ENCODE peak calls at places on chromosome 15, in seven cellular contexts. A, U, L, D, N, Z and P are unnamed samples.

GRCh38 chr15:86515625-86516024 is 436.0 kb downstream of the AGBL1 start:
- DNase-seq in A (no peak), U (no peak), L (no peak), D (no peak), N (no peak), Z (no peak), P (no peak)

GRCh38 chr15:68256675-68257450 is 20.7 kb upstream of the FEM1B start:
- DNase-seq in A (peak; percentile 96), U (peak; percentile 88), L (peak; percentile 77), D (peak; percentile 93), N (no peak), Z (peak; percentile 78), P (no peak)

GRCh38 chr15:100250166-100250800 is 91.5 kb downstream of the ADAMTS17 start:
- DNase-seq in A (no peak), U (no peak), L (no peak), D (no peak), N (no peak), Z (no peak), P (no peak)

GRCh38 chr15:100183921-100184480 is 157.8 kb downstream of the ADAMTS17 start:
- DNase-seq in A (no peak), U (no peak), L (no peak), D (no peak), N (no peak), Z (no peak), P (no peak)

GRCh38 chr15:73273181-73274002 is 95.4 kb downstream of the HCN4 start:
- DNase-seq in A (peak; percentile 64), U (peak; percentile 61), L (peak; percentile 53), D (no peak), N (peak; percentile 46), Z (no peak), P (no peak)

GRCh38 chr15:41620536-41621199 is 39.5 kb upstream of the MGA start:
- DNase-seq in A (peak; percentile 65), U (peak; percentile 5), L (peak; percentile 17), D (no peak), N (no peak), Z (no peak), P (no peak)

GRCh38 chr15:60004846-60005351 is 788 bp downstream of the FOXB1 start:
- DNase-seq in A (no peak), U (peak; percentile 12), L (peak; percentile 51), D (no peak), N (no peak), Z (no peak), P (no peak)

GRCh38 chr15:31357148-31357547 is 30.5 kb downstream of the KLF13 start:
- DNase-seq in A (no peak), U (no peak), L (no peak), D (no peak), N (no peak), Z (no peak), P (no peak)

GRCh38 chr15:40906947-40907802 is 12.9 kb downstream of the VPS18 start:
- DNase-seq in A (no peak), U (peak; percentile 41), L (no peak), D (peak; percentile 84), N (no peak), Z (no peak), P (no peak)

GRCh38 chr15:55218068-55218467 is 21.3 kb upstream of the RSL24D1 start:
- DNase-seq in A (no peak), U (no peak), L (no peak), D (no peak), N (no peak), Z (no peak), P (no peak)

GRCh38 chr15:78364233-78364632 is 24.1 kb downstream of the CRABP1 start:
- DNase-seq in A (no peak), U (peak; percentile 35), L (no peak), D (peak; percentile 39), N (no peak), Z (no peak), P (no peak)

GRCh38 chr15:67135494-67135893 is 70.1 kb downstream of the SMAD3 start:
- DNase-seq in A (no peak), U (peak; percentile 82), L (no peak), D (no peak), N (peak; percentile 78), Z (no peak), P (no peak)

GRCh38 chr15:100256985-100257650 is 84.7 kb downstream of the ADAMTS17 start:
- DNase-seq in A (no peak), U (no peak), L (no peak), D (no peak), N (no peak), Z (no peak), P (no peak)

GRCh38 chr15:94731286-94731685 is 499.9 kb downstream of the MCTP2 start:
- DNase-seq in A (no peak), U (no peak), L (no peak), D (no peak), N (no peak), Z (no peak), P (no peak)

GRCh38 chr15:56207711-56208110 is 36.0 kb downstream of the RFX7 start:
- DNase-seq in A (no peak), U (no peak), L (no peak), D (no peak), N (no peak), Z (no peak), P (peak; percentile 31)

GRCh38 chr15:36331531-36332275 is 247.7 kb upstream of the CDIN1 start:
- DNase-seq in A (no peak), U (peak; percentile 66), L (no peak), D (no peak), N (peak; percentile 10), Z (no peak), P (no peak)

GRCh38 chr15:82624008-82624407 is 23.2 kb downstream of the CPEB1 start:
- DNase-seq in A (no peak), U (peak; percentile 19), L (no peak), D (no peak), N (no peak), Z (no peak), P (no peak)

GRCh38 chr15:90099868-90100854 is 2.1 kb downstream of the IDH2 start:
- DNase-seq in A (peak; percentile 68), U (peak; percentile 87), L (no peak), D (peak; percentile 70), N (peak; percentile 38), Z (no peak), P (no peak)

GRCh38 chr15:60372756-60373155 is 25.0 kb downstream of the ANXA2 start:
- DNase-seq in A (no peak), U (peak; percentile 70), L (no peak), D (no peak), N (no peak), Z (no peak), P (no peak)

GRCh38 chr15:90418627-90419026 is 30.6 kb downstream of the IQGAP1 start:
- DNase-seq in A (no peak), U (no peak), L (no peak), D (no peak), N (no peak), Z (no peak), P (no peak)

GRCh38 chr15:80068578-80068977 is 9.1 kb downstream of the ZFAND6 start:
- DNase-seq in A (no peak), U (peak; percentile 76), L (no peak), D (no peak), N (peak; percentile 41), Z (no peak), P (no peak)

GRCh38 chr15:57792729-57793449 is 86.4 kb downstream of the POLR2M start:
- DNase-seq in A (no peak), U (no peak), L (no peak), D (no peak), N (no peak), Z (no peak), P (no peak)

GRCh38 chr15:45333550-45333949 is 44.8 kb downstream of the GATM start:
- DNase-seq in A (no peak), U (peak; percentile 65), L (no peak), D (peak; percentile 69), N (peak; percentile 88), Z (no peak), P (no peak)

GRCh38 chr15:51736646-51737537 is 563 bp downstream of the LYSMD2 start:
- DNase-seq in A (peak; percentile 71), U (peak; percentile 27), L (no peak), D (peak; percentile 62), N (peak; percentile 14), Z (peak; percentile 65), P (no peak)

GRCh38 chr15:66835558-66835878 is 133.5 kb downstream of the SMAD6 start:
- DNase-seq in A (peak; percentile 26), U (no peak), L (no peak), D (peak; percentile 62), N (no peak), Z (no peak), P (no peak)